ENCODE peak calls at places on chromosome 11, in nine cellular contexts. H, U, X, P, J, A, M, L and T are unnamed samples.

GRCh38 chr11:14186376-14186775 is 172.6 kb downstream of the RRAS2 start:
- DNase-seq in H (no peak), L (no peak), A (no peak), M (no peak), P (no peak), J (no peak), X (no peak), U (no peak), T (no peak)

GRCh38 chr11:129862123-129862522 is 33.3 kb downstream of the NFRKB start:
- DNase-seq in H (no peak), U (no peak), X (no peak), P (no peak), M (no peak), A (no peak), L (no peak), J (no peak), T (no peak)

GRCh38 chr11:114229062-114229450 is 67.1 kb upstream of the NNMT start:
- DNase-seq in A (no peak), J (no peak), P (no peak), X (no peak), L (no peak), H (no peak), M (no peak), U (no peak), T (no peak)

GRCh38 chr11:95078526-95078925 is 11.1 kb upstream of the ENDOD1 start:
- DNase-seq in H (no peak), A (no peak), J (no peak), P (no peak), M (no peak), U (no peak), X (no peak), L (no peak), T (no peak)

GRCh38 chr11:7599209-7599608 is 74.1 kb downstream of the CYB5R2 start:
- DNase-seq in L (no peak), J (no peak), A (no peak), H (no peak), M (no peak), X (no peak), U (no peak), P (no peak), T (no peak)

GRCh38 chr11:69409812-69410645 is 71.4 kb upstream of the LINC01488 start:
- DNase-seq in X (no peak), J (no peak), P (no peak), H (no peak), L (no peak), A (no peak), U (no peak), M (no peak), T (no peak)

GRCh38 chr11:70430671-70431574 is 32.6 kb downstream of the CTTN start:
- DNase-seq in P (no peak), X (no peak), H (no peak), U (no peak), A (no peak), M (no peak), J (no peak), L (no peak), T (no peak)

GRCh38 chr11:121152764-121153163 is 51.7 kb downstream of the TECTA start:
- DNase-seq in X (no peak), L (no peak), M (no peak), H (no peak), P (no peak), U (no peak), J (no peak), A (no peak), T (no peak)

GRCh38 chr11:132051704-132052103 is 681.3 kb downstream of the NTM start:
- DNase-seq in U (no peak), J (no peak), P (no peak), H (no peak), M (no peak), X (no peak), L (no peak), A (no peak), T (no peak)

GRCh38 chr11:60005360-60005759 is 11.6 kb upstream of the OOSP4B start:
- DNase-seq in U (no peak), P (no peak), A (no peak), H (no peak), M (no peak), L (no peak), J (no peak), X (no peak), T (no peak)

GRCh38 chr11:65776710-65777141 is 4.0 kb downstream of the AP5B1 start:
- DNase-seq in A (no peak), H (no peak), X (no peak), J (no peak), P (no peak), M (no peak), L (no peak), U (no peak), T (no peak)

GRCh38 chr11:104151404-104152204 is 12.3 kb downstream of the PDGFD start:
- DNase-seq in M (no peak), U (no peak), L (no peak), J (no peak), P (no peak), A (no peak), X (peak; percentile 48), H (no peak), T (no peak)

GRCh38 chr11:60925685-60926267 is 1.5 kb downstream of the TMEM132A start:
- DNase-seq in L (no peak), A (peak; percentile 62), U (no peak), H (no peak), M (peak; percentile 23), X (peak; percentile 66), P (no peak), J (no peak), T (peak; percentile 8)

GRCh38 chr11:64284048-64284961 is at the start of gene BAD:
- DNase-seq in A (peak; percentile 97), X (peak; percentile 91), H (peak; percentile 93), U (peak; percentile 97), P (peak; percentile 96), J (no peak), M (no peak), L (peak; percentile 98), T (peak; percentile 61)

GRCh38 chr11:11624926-11625325 is 3.1 kb upstream of the GALNT18 start:
- DNase-seq in L (no peak), J (no peak), M (no peak), H (no peak), A (no peak), U (no peak), P (no peak), X (no peak), T (no peak)

DNA sequence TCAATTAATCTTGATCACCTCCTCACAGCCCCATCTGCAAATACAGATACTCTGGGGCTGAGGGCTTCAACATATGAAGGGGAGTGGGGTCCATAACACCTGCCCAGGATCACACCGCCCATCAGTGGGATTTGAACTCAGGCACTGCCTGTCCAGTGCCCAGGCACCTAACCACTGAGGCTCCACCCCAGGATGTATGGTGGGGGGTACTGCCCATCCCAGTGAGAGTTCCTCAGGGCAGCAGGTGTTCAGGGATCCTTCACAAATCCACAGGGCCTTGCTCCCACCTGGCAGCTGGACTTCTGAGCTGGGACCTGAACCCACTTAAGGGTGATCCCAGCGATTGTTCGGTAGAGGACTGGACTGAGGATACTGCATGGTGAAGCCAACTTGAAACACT is 33.2 kb downstream of the PRDM11 start:
- DNase-seq in U (no peak), H (no peak), L (no peak), A (no peak), M (no peak), P (no peak), X (no peak), J (no peak), T (no peak)
- H3K4me3 ChIP-seq in U (no peak overlapping the region), H (no peak overlapping the region), L (peak overlapping the region; percentile 67), A (peak overlapping the region; percentile 64), M (peak overlapping the region; percentile 43), P (peak overlapping the region; percentile 65), X (peak overlapping the region; percentile 21), J (peak overlapping the region; percentile 43), T (peak overlapping the region; percentile 45)

GRCh38 chr11:67421421-67422031 is 6.0 kb downstream of the CARNS1 start:
- DNase-seq in M (no peak), P (no peak), J (no peak), H (no peak), L (no peak), U (no peak), A (no peak), X (no peak), T (no peak)
- H3K4me3 ChIP-seq in M (peak overlapping the region; percentile 32), P (peak overlapping the region; percentile 59), J (no peak overlapping the region), H (peak overlapping the region; percentile 54), L (peak overlapping the region; percentile 61), U (no peak overlapping the region), A (peak overlapping the region; percentile 60), X (no peak overlapping the region), T (peak overlapping the region; percentile 42)

DNA sequence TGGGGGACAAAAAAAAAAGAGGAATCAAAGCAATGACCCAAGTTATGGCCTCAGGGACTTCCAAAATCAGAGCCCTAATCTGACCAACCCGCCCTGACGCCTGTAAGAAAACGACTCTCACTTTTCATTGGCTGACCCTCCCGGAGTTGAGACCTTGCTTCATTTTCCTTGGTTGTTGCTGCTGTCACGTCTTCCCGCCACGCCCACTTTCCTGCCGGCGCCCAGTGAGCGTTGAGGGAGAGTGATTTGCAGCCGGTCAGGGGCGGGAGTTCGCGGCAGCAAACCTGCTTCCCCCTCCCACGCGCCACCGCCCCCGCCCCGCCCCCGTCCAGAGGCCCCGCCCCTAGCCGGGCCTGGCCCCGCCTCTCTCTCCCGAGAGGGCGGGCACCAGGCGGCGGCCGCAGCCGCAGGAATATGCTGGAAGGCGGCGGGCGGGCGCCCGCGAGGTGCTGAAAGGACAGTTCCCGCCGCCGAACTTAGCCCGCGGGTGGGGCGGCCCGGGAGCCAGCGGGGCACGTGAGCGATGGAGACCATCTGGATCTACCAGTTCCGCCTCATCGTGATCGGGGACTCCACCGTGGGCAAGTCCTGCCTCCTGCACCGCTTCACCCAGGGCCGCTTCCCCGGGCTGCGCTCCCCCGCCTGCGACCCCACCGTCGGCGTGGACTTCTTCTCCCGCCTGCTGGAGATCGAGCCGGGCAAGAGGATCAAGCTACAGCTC is at the start of gene RAB39A:
- DNase-seq in H (peak; percentile 39), L (peak; percentile 93), U (peak; percentile 95), J (peak; percentile 95), X (peak; percentile 90), M (peak; percentile 10), P (peak; percentile 31), A (peak; percentile 29), T (peak; percentile 29)
- H3K4me3 ChIP-seq in H (peak within 1 kb of the TSS; percentile 31), L (peak within 1 kb of the TSS; percentile 72), U (no peak within 1 kb of the TSS), J (peak within 1 kb of the TSS; percentile 89), X (peak within 1 kb of the TSS; percentile 39), M (peak within 1 kb of the TSS; percentile 46), P (peak within 1 kb of the TSS; percentile 12), A (peak within 1 kb of the TSS; percentile 15), T (peak within 1 kb of the TSS; percentile 48)

DNA sequence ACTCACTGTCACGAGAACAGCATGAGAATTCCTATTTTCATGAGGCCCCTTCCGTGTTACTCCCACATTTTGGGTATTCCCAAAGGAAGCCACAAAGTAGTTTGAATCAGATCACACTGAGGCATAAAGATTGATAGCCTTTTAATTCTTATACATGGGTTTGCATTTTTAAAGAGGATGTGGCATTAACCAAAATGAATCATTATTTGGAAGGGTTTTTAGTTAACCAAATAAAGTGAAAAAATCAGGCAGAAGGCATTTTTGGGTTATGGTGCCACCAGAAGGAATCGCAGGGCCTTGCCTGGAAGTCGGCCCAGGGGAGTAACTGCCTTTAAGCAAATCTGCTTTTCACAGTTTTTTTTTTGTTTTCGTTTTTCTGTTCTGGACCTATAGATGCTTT is 55.4 kb downstream of the HSD17B12 start:
- DNase-seq in U (peak; percentile 48), P (no peak), X (peak; percentile 36), L (no peak), J (no peak), A (no peak), M (peak; percentile 24), H (no peak), T (no peak)
- H3K4me3 ChIP-seq in U (peak overlapping the region; percentile 26), P (no peak overlapping the region), X (no peak overlapping the region), L (no peak overlapping the region), J (no peak overlapping the region), A (no peak overlapping the region), M (no peak overlapping the region), H (no peak overlapping the region), T (no peak overlapping the region)